ENCODE peak calls at places on chromosomes 4 and X, in nine cellular contexts. T is body of pancreas; B is CD8-positive, alpha-beta memory T cell; D is fibroblast of lung; R is lower lobe of right lung; S is heart left ventricle; F is GM23248; O is mammary epithelial cell; L is A673. Z is an unnamed sample.

GRCh38 chr4:155405059-155405458 is 28.3 kb upstream of the MAP9 start:
- DNase-seq in D (no peak), S (no peak), T (no peak), O (no peak), R (no peak), B (no peak), F (no peak), L (no peak), Z (no peak)

GRCh38 chrX:15465347-15465746 is 27.8 kb downstream of the PIR start:
- DNase-seq in L (peak; percentile 10), D (peak; percentile 19), F (peak; percentile 47), S (no peak), R (no peak), T (no peak), O (peak; percentile 42), B (no peak), Z (no peak)

GRCh38 chr4:181690498-181690897 is 552.7 kb upstream of the TENM3 start:
- DNase-seq in B (no peak), F (no peak), S (no peak), D (peak; percentile 39), L (no peak), T (no peak), R (no peak), O (no peak), Z (no peak)

GRCh38 chr4:102809691-102810090 is 17.7 kb downstream of the UBE2D3 start:
- DNase-seq in T (no peak), B (no peak), O (no peak), R (no peak), D (peak; percentile 44), F (peak; percentile 53), L (no peak), S (no peak), Z (no peak)

GRCh38 chr4:75142377-75142776 is 209.5 kb downstream of the PARM1 start:
- DNase-seq in L (no peak), R (no peak), T (no peak), B (no peak), S (no peak), O (peak; percentile 3), F (peak; percentile 16), D (peak; percentile 1), Z (no peak)

GRCh38 chr4:125316781-125317525 is 2.2 kb downstream of the FAT4 start:
- DNase-seq in O (peak; percentile 22), L (peak; percentile 37), R (peak; percentile 55), D (peak; percentile 54), S (peak; percentile 37), B (no peak), T (no peak), F (peak; percentile 74), Z (peak; percentile 22)

GRCh38 chrX:10110984-10111363 is 45.8 kb upstream of the CLCN4 start:
- DNase-seq in T (peak; percentile 21), L (no peak), D (no peak), R (no peak), F (peak; percentile 43), B (no peak), O (no peak), S (no peak), Z (peak; percentile 43)

GRCh38 chr4:139528377-139529005 is 27.5 kb downstream of the SETD7 start:
- DNase-seq in S (peak; percentile 59), F (peak; percentile 92), L (peak; percentile 23), D (peak; percentile 91), T (peak; percentile 17), R (no peak), B (peak; percentile 18), O (peak; percentile 87), Z (peak; percentile 64)

GRCh38 chr4:15778742-15779231 is 659 bp downstream of the CD38 start:
- DNase-seq in R (peak; percentile 80), T (peak; percentile 22), B (peak; percentile 24), F (peak; percentile 32), D (peak; percentile 44), S (peak; percentile 23), O (no peak), L (peak; percentile 13), Z (peak; percentile 54)

DNA sequence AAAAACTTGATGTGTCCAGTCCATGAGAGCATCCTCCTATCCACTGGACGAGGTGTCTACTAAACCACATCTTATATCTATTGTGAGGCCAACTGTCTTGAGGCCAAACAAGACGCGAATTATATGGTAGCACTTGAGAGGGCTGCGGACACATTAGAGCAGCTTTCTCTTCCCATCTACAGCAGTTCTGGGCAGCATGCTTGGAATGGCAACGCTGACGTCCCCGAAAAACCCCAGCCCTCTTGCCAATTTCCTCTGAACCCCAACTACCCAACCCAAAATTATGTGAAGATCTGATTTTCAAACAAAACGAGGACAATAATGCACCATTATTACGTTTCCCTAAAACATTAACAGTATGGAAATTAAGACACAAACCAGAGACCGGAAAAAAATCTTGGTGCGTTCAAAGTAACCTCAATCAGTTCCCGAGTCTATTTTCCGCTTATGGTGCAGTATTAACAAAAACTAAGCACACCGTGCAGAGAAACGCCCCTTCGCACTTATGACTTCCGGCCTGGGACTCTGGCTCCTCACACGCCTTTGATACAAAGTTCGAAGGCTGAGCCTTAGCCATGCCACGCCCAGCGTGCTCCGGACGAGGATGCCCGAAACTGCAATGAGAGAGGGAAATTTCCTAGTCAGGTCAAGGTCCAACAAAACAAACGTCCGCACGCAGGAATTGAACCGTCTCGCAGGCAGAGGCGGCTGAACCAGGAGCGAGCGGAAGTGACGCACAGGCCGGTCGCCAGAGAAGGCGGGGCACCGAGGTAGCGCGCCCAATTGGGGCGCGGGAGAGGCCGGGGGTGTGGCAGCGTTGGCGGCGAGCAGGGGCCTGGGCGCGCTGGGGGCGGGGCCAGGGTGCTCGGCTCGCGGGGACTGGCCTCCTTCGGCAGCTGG is 458 bp upstream of the AP1AR start:
- DNase-seq in T (peak; percentile 98), B (peak; percentile 95), F (peak; percentile 99), O (peak; percentile 98), L (peak; percentile 97), D (peak; percentile 93), R (peak; percentile 99), S (peak; percentile 98), Z (peak; percentile 99)
- H3K4me3 ChIP-seq in T (peak overlapping the region; percentile 75), B (peak overlapping the region; percentile 87), F (peak overlapping the region; percentile 90), O (peak overlapping the region; percentile 94), L (peak overlapping the region; percentile 96), D (peak overlapping the region; percentile 93), R (peak overlapping the region; percentile 90), S (peak overlapping the region; percentile 94), Z (peak overlapping the region; percentile 91)

DNA sequence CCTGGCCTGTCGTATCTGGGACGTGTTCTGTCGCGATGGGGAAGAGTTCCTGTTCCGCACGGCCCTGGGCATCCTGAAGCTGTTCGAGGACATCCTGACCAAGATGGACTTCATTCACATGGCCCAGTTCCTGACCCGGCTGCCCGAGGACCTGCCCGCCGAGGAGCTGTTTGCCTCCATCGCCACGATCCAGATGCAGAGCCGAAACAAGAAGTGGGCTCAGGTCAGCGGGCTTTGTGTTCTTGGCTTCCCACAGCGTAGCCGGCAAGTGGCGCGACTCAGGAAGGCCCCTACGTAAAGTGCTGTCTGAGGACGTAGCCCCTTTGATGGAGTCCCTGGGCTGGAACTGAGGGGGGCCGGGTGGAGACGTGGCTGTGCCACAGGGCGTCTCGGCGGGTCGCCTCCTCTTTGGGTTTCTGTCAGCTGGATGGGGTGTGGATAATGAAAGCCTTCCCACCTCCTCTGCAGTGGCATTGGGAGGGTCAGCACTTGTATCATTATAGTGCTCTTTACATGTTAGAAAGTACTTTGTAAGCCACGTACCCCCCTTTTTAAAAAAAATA is 18.1 kb upstream of the TADA2B start:
- DNase-seq in F (no peak), T (no peak), R (no peak), D (no peak), B (no peak), O (no peak), S (no peak), L (no peak), Z (no peak)
- H3K36me3 ChIP-seq in F (no peaks in the 10 kb centered on the region), T (no peaks in the 10 kb centered on the region), R (peaks cover 86% of the 10 kb centered on the region), D (peaks cover 6% of the 10 kb centered on the region), B (peaks cover 12% of the 10 kb centered on the region), O (peaks cover 10% of the 10 kb centered on the region), S (peaks cover 66% of the 10 kb centered on the region), L (peaks cover 3% of the 10 kb centered on the region), Z (peaks cover 4% of the 10 kb centered on the region)

DNA sequence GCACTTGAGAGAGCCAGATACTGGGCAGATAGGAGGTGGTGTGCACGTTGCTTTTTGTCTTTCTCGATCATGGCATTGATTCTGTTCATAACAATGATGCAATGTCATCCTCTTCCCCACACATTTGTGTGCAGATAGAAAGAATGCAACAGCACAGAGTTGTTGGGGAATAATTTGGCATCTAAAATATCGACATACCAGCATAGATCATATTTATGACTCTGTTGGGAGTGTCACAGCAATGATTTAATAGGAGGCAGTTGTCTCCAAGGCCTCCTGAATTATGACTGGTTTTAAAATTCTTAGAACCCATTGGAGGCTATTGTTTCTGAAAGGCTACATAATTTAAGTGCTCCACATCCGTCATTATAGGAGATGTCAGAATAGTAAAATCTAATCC is 124.8 kb downstream of the PTTG2 start:
- DNase-seq in R (no peak), T (no peak), S (no peak), L (no peak), F (peak; percentile 48), O (no peak), B (no peak), D (no peak), Z (no peak)
- H3K4me1 ChIP-seq in R (no peaks in the 10 kb centered on the region), T (peaks cover 55% of the 10 kb centered on the region), S (peaks cover 74% of the 10 kb centered on the region), L (no peaks in the 10 kb centered on the region), F (peaks cover 45% of the 10 kb centered on the region), O (no peaks in the 10 kb centered on the region), B (no peaks in the 10 kb centered on the region), D (peaks cover 11% of the 10 kb centered on the region), Z (peaks cover 6% of the 10 kb centered on the region)

DNA sequence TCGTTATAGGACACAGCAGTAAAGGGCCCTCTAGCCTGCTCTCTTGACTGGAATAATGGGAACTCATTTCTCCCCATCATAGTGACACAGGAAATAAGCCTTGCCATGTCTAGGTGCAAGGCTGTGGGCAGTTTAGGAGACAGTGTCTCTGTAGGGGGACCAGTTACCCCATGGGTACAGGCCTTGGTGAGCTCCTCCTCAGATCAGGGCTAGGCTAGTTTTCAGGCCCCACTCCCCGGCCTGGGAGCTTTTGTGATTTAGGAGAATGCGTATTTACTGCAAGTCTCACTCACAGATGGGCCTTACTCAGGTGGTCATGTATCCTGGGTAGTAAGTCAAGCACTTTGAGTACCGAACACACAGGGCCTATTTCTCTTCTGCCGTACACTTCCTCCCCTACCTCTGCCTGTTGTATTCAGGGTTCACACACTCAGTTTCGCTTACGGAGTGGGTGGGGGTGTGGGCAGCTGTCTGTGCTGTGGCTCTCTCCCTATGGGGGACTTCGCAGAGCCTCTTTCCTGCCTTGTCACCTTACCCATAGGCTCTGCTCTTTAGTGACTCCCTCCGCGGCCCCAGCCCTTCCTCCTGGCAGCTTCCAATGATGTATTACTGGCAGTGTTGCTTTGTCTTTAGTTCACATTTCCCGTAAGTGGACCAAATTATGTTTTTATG is 34.2 kb downstream of the FAM193A start:
- DNase-seq in O (no peak), L (no peak), R (peak; percentile 41), S (peak; percentile 24), D (no peak), T (peak; percentile 22), F (no peak), B (peak; percentile 37), Z (no peak)
- H3K4me3 ChIP-seq in O (no peak overlapping the region), L (no peak overlapping the region), R (no peak overlapping the region), S (no peak overlapping the region), D (no peak overlapping the region), T (no peak overlapping the region), F (no peak overlapping the region), B (no peak overlapping the region), Z (no peak overlapping the region)